ENCODE peak calls at places on chromosomes 4 and X, in nine cellular contexts. Q, A, J, K, M, G, P, R and O are unnamed samples.

GRCh38 chr4:153785830-153786721 is 2.8 kb downstream of the SFRP2 start:
- DNase-seq in K (no peak), Q (no peak), A (peak), M (peak), J (no peak), P (no peak), R (no peak), G (peak), O (no peak)

GRCh38 chrX:25869761-25870160 is 268.4 kb upstream of the MAGEB18 start:
- DNase-seq in A (no peak), R (no peak), P (no peak), M (peak), G (no peak), K (no peak), J (no peak), Q (no peak), O (no peak)

GRCh38 chrX:149848855-149849254 is 32.1 kb upstream of the MAGEA8 start:
- DNase-seq in M (no peak), R (no peak), J (no peak), K (no peak), G (no peak), Q (no peak), P (no peak), A (no peak), O (no peak)

GRCh38 chrX:73851014-73852009 is 288.3 kb downstream of the CHIC1 start:
- DNase-seq in J (no peak), M (peak), A (peak), G (no peak), R (no peak), K (peak), P (peak), Q (no peak), O (no peak)

GRCh38 chrX:53483838-53484420 is 49.8 kb upstream of the HSD17B10 start:
- DNase-seq in P (no peak), G (no peak), M (peak), J (no peak), Q (no peak), A (no peak), R (no peak), K (no peak), O (no peak)

GRCh38 chr4:109557433-109557832 is 2.6 kb upstream of the MCUB start:
- DNase-seq in A (no peak), Q (no peak), K (no peak), J (no peak), R (no peak), P (no peak), M (no peak), G (no peak), O (no peak)

GRCh38 chrX:41799661-41800060 is 75.7 kb downstream of the GPR82 start:
- DNase-seq in G (no peak), K (no peak), M (no peak), J (no peak), A (no peak), R (no peak), P (no peak), Q (no peak), O (no peak)

GRCh38 chr4:112422644-112423043 is 93.3 kb downstream of the NEUROG2 start:
- DNase-seq in G (no peak), J (no peak), K (no peak), A (no peak), R (no peak), M (no peak), Q (no peak), P (no peak), O (no peak)

GRCh38 chr4:143397887-143398286 is 61.2 kb downstream of the GAB1 start:
- DNase-seq in M (no peak), K (no peak), J (no peak), Q (no peak), G (no peak), A (no peak), P (no peak), R (no peak), O (no peak)

GRCh38 chrX:17876135-17876534 is 15.0 kb upstream of the RAI2 start:
- DNase-seq in G (no peak), K (no peak), P (no peak), M (no peak), Q (no peak), A (no peak), R (peak), J (no peak), O (no peak)

GRCh38 chrX:10360121-10360520 is 203.3 kb downstream of the CLCN4 start:
- DNase-seq in R (peak), M (peak), K (no peak), A (no peak), Q (no peak), P (no peak), J (peak), G (no peak), O (no peak)

GRCh38 chr4:61520688-61521160 is 320.6 kb downstream of the ADGRL3 start:
- DNase-seq in Q (peak), M (peak), P (no peak), A (no peak), J (peak), K (no peak), G (no peak), R (peak), O (no peak)

GRCh38 chr4:150874386-150875226 is 140.5 kb downstream of the LRBA start:
- DNase-seq in G (peak), R (peak), Q (no peak), K (no peak), J (no peak), A (no peak), M (peak), P (no peak), O (no peak)

GRCh38 chr4:8303485-8304281 is 34.1 kb downstream of the HTRA3 start:
- DNase-seq in R (no peak), A (peak), J (peak), K (no peak), P (no peak), G (peak), Q (no peak), M (peak), O (no peak)